ENCODE peak calls at places on chromosomes 13 and 19, in seven cellular contexts. B is fibroblast of lung, Z is IMR-90, G is breast epithelium, D is PC-3, W is right atrium auricular region, O is uterus. N is an unnamed sample.

GRCh38 chr13:93726173-93727019 is 499.8 kb downstream of the GPC6 start:
- DNase-seq in B (no peak), O (no peak), Z (no peak), D (no peak), W (no peak), G (no peak), N (no peak)

GRCh38 chr13:93603043-93603442 is 376.4 kb downstream of the GPC6 start:
- DNase-seq in D (peak), W (peak), B (peak), Z (peak), O (no peak), G (no peak), N (peak)

GRCh38 chr19:373391-374182 is 29.0 kb upstream of the MIER2 start:
- DNase-seq in B (no peak), D (no peak), G (no peak), W (no peak), Z (no peak), O (no peak), N (no peak)

GRCh38 chr13:27274631-27275030 is 4.0 kb downstream of the RASL11A start:
- DNase-seq in G (no peak), D (no peak), Z (no peak), B (no peak), O (no peak), W (no peak), N (no peak)

GRCh38 chr19:49795615-49796014 is 17.5 kb downstream of the FUZ start:
- DNase-seq in D (no peak), Z (no peak), B (no peak), O (no peak), W (no peak), G (no peak), N (no peak)

GRCh38 chr19:47255947-47256687 is at the start of gene CCDC9:
- DNase-seq in W (peak), B (peak), D (peak), Z (peak), O (peak), G (peak), N (peak)

GRCh38 chr19:56350416-56351045 is 35.9 kb upstream of the ZSCAN5A start:
- DNase-seq in O (peak), G (no peak), W (no peak), B (peak), Z (peak), D (peak), N (peak)

GRCh38 chr13:75258159-75258782 is 223.7 kb downstream of the TBC1D4 start:
- DNase-seq in D (peak), Z (peak), O (no peak), B (peak), W (no peak), G (no peak), N (no peak)

GRCh38 chr19:19562665-19563347 is 24.7 kb downstream of the CILP2 start:
- DNase-seq in Z (no peak), G (no peak), W (no peak), B (no peak), D (no peak), O (no peak), N (no peak)

GRCh38 chr19:37342753-37343152 is 28.1 kb upstream of the ZNF527 start:
- DNase-seq in B (no peak), W (no peak), D (no peak), Z (no peak), G (no peak), O (no peak), N (no peak)

GRCh38 chr19:46082728-46083050 is 41.8 kb downstream of the IGFL3 start:
- DNase-seq in G (no peak), D (peak), B (peak), W (no peak), O (no peak), Z (no peak), N (no peak)

GRCh38 chr19:10730932-10731331 is 13.1 kb downstream of the DNM2 start:
- DNase-seq in Z (no peak), B (no peak), W (no peak), G (no peak), O (no peak), D (no peak), N (no peak)

GRCh38 chr13:52459668-52460067 is 4.4 kb downstream of the CKAP2 start:
- DNase-seq in G (no peak), D (peak), O (no peak), B (peak), W (no peak), Z (peak), N (peak)

GRCh38 chr19:53057904-53058579 is 13.5 kb downstream of the ERVV-2 start:
- DNase-seq in B (no peak), Z (no peak), O (no peak), W (no peak), G (no peak), D (peak), N (no peak)

GRCh38 chr19:51259348-51260245 is 8.7 kb downstream of the SIGLECL1 start:
- DNase-seq in W (no peak), Z (peak), G (no peak), O (no peak), B (no peak), D (peak), N (peak)

GRCh38 chr19:41932259-41933130 is 4.2 kb upstream of the ERFL start:
- DNase-seq in G (no peak), W (no peak), Z (no peak), D (no peak), B (no peak), O (no peak), N (no peak)

GRCh38 chr19:1756264-1756663 is 3.0 kb downstream of the ONECUT3 start:
- DNase-seq in W (no peak), G (no peak), D (peak), Z (no peak), B (no peak), O (no peak), N (no peak)

GRCh38 chr19:1758959-1759903 is 5.9 kb downstream of the ONECUT3 start:
- DNase-seq in G (no peak), O (no peak), Z (no peak), W (no peak), B (no peak), D (no peak), N (no peak)

GRCh38 chr19:33098023-33098652 is 17.2 kb downstream of the GPATCH1 start:
- DNase-seq in W (no peak), O (no peak), D (peak), G (no peak), Z (no peak), B (no peak), N (no peak)

GRCh38 chr13:75486654-75487053 is 4.7 kb upstream of the TBC1D4 start:
- DNase-seq in W (no peak), D (no peak), O (no peak), B (peak), Z (no peak), G (no peak), N (no peak)

GRCh38 chr13:61612192-61612591 is 196.5 kb upstream of the PCDH20 start:
- DNase-seq in G (no peak), B (no peak), Z (no peak), D (no peak), O (no peak), W (no peak), N (no peak)

GRCh38 chr19:35216026-35216832 is 12.3 kb downstream of the FAM187B start:
- DNase-seq in W (no peak), D (no peak), Z (no peak), G (no peak), O (no peak), B (no peak), N (no peak)

GRCh38 chr19:48633148-48634035 is 3.8 kb downstream of the DBP start:
- DNase-seq in B (no peak), D (no peak), G (no peak), Z (no peak), W (no peak), O (peak), N (no peak)

GRCh38 chr19:41774515-41774980 is 19.2 kb downstream of the CEACAM6 start:
- DNase-seq in Z (no peak), O (no peak), G (no peak), B (no peak), W (no peak), D (peak), N (no peak)

GRCh38 chr19:46385636-46386035 is 27.7 kb downstream of the CCDC8 start:
- DNase-seq in O (no peak), G (no peak), B (no peak), Z (no peak), W (no peak), D (no peak), N (no peak)

GRCh38 chr19:32708457-32708856 is 11.1 kb upstream of the TDRD12 start:
- DNase-seq in G (no peak), B (no peak), W (no peak), D (peak), Z (no peak), O (no peak), N (no peak)

GRCh38 chr13:99614465-99614885 is 113.2 kb downstream of the TM9SF2 start:
- DNase-seq in B (no peak), D (no peak), W (no peak), G (no peak), O (no peak), Z (no peak), N (no peak)
- TF ChIP-seq CTCF in B (no peak), D (no peak), W (no peak), G (no peak), O (no peak), Z (peak), N (peak)

GRCh38 chr19:54473071-54473941 is at the start of gene CDC42EP5:
- DNase-seq in B (peak), W (peak), G (no peak), O (peak), D (no peak), Z (peak), N (peak)
- H3K27ac ChIP-seq in B (no peak), W (peak), G (peak), O (peak), D (no peak), Z (peak), N (peak)

GRCh38 chr19:31438401-31439269 is 89.4 kb upstream of the TSHZ3 start:
- DNase-seq in G (no peak), O (no peak), B (no peak), D (no peak), Z (no peak), W (peak), N (no peak)
- H3K4me3 ChIP-seq in G (no peak), O (no peak), B (no peak), D (no peak), Z (no peak), W (no peak), N (no peak)

DNA sequence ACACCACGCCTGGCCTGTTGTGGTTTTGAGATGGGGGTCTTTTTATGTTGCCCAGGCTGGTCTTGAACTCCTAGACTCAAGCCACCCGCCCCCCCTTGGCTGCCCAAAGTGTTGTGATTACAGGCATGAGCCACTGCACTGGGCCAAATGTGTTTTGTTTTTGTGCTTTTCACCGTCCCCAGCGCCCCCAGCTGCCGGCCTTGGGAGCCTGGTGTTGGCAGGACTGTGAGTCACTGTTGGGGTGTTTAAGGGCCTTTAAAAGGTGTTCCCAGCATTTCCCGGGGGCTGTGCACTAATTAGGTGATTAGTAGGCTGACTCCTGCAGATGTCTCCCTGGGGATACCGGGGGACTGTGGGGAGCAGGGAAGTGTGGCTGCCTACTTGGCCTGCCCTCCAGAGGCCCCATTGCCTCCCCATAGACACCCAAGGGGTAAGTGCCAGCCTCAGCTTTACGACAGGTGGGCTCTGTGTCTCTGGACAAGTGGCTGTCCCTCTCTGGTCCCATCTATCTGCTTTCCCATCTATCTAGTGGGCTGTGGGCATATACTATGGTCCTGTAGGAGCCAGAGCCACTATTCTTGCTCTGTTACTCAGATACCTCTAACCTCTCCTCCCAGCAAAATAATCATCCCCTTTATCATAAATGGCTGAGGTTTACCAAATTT is 11.8 kb upstream of the TLE5 start:
- DNase-seq in G (no peak), O (no peak), W (no peak), B (no peak), D (no peak), Z (no peak), N (no peak)
- TF ChIP-seq CTCF in G (no peak), O (peak), W (peak), B (peak), D (no peak), Z (peak), N (peak)

GRCh38 chr19:13301627-13302334 is 151.6 kb downstream of the IER2 start:
- DNase-seq in W (no peak), Z (no peak), G (no peak), B (no peak), O (no peak), D (no peak), N (no peak)
- H3K27ac ChIP-seq in W (no peak), Z (no peak), G (no peak), B (no peak), O (no peak), D (no peak), N (no peak)

DNA sequence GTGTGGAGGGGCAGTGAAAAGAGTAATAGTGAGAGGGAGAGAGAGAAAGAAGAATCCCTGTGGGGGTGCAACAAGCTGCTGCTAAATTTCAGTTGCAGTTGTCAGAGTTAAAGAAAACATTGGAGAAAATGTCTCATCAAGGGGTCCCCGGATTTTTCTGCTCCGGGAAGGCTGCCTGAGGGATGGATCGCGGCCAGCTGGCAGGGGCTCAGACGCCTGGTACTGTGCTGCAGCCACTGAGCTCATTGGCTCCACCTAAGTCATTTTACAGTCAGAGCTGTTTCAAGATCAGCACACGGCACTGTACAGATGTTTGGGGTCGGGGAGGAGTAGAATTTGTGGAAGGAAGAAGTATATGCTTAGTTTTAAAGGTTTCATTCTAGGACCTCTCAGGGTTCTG is 106.2 kb downstream of the SHISA2 start:
- DNase-seq in B (peak), G (no peak), W (no peak), D (no peak), O (no peak), Z (no peak), N (peak)
- H3K4me3 ChIP-seq in B (no peak), G (no peak), W (no peak), D (no peak), O (no peak), Z (no peak), N (no peak)

DNA sequence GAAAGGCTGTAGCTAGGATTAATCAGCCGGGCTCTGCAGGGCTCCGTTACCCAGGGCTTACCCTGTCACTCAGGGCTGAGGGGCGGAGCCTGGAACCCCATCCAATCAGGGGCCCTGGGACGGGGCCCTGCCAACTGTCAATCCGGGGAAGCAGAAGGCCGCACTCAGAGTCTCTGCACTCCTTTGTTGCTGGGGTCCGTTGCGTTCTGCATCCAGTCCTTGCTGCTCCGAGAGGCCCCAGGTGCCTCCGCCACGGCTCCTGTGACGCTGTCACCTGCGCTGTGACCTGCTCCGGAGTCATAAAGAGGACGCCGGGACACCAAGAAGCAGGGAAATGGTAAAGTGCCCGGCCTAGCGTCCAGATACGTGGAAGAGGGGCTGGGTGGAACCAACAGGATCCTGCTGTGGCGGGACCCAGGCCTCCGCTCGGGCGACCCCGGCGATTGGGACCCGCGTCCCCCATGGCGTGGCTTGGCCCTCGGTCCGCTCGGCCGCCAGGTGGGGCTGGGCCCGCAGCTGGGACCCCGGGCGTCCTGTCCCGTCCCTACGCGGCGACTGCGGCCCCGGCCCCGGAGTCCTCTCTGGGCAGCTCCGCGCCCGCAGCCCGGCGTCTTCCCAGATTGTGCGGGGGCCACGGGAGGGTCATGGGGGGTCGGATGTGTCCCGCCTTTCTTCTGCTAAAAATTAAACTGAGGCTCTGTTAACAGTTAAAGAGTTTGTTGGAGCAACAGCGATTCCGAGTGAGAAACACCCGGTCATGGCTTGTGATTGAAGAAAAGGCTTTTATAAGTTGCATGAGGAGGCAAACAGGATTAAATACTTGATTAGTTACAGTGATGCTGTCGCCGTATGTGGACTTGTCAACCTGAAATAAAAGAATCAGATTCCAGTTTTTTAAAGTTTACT is at the start of gene ZNF491:
- DNase-seq in B (peak), O (peak), W (peak), Z (peak), D (peak), G (peak), N (peak)
- TF ChIP-seq CTCF in B (no peak), O (peak), W (peak), Z (peak), D (peak), G (no peak), N (peak)

DNA sequence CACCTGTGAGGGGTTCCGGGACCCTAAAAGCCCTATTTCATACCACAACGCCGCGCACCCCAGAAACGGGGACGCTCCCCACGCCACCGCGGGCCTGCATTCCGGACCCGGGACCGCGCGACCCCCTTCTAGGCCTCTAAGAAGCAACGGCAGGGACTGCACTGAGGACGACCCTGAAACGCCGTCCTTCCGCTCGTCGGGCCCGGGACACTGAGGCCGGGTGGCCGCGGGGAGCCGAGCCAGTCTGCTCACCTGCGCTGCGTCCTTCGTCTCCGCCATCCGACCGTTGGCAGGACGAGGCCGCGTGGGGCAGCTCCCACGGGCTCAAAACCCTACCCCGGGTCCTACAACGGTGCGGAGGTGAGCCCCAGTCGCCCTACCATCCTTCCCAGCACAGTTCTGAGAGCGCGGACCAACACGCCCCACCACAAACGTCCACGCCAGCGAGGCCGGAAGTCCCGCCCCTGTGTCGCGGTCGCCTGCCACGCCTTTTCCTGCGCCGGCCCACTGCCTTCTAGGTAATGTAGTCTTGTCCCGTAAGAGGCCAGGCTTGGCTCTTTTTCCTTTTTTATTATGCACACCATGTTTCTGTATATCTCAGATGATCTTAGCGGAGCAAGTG is at the start of gene ZNF550:
- DNase-seq in D (peak), O (peak), Z (peak), G (peak), W (peak), B (peak), N (peak)
- H3K27ac ChIP-seq in D (peak), O (peak), Z (peak), G (peak), W (peak), B (peak), N (peak)

DNA sequence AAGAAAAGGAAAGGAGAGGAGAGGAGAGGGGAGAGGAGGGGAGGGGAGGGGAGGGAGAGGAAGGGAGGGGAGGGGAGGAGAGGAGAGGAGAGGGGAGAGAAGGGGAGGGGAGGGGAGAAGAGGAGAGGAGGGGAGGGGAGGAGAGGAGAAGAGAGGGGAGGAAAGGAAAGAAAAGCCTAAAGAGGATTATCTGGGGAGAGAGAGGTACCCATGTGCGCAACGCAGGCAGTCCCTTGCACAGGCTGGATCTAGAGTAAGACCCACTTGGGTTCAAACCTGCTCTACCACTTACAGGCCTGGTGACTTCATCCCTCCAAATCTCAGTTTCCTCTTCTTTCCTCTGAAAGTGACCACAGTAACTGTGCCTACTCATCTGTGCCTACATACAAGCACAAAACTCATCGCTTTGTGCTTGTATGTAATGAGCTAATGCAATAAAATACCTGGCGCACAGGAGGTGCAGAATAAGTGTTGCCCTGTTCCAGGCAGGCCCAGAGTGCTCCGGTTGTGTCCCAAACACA is 753 bp upstream of the MAP1S start:
- DNase-seq in Z (no peak), D (peak), B (no peak), O (no peak), G (no peak), W (no peak), N (no peak)
- H3K4me3 ChIP-seq in Z (no peak), D (peak), B (no peak), O (peak), G (no peak), W (no peak), N (no peak)